ENCODE peak calls at places on chromosomes 2 and 18, in six cellular contexts. X is HTR-8/SVneo; M is T-helper 2 cell; C is HFFc6; T is heart right ventricle; J is activated CD8-positive, alpha-beta memory T cell treated with anti-CD3 and anti-CD28 coated beads, Interleukin-2, amount 10 ng/mL, durations not matched to agents 7 days and 5 days. D is an unnamed sample.

GRCh38 chr2:126482582-126483464 is 173.1 kb upstream of the GYPC start:
- DNase-seq in C (no peak), M (no peak), T (no peak), X (peak), J (no peak), D (no peak)

GRCh38 chr2:222477962-222478608 is 53.7 kb downstream of the SGPP2 start:
- DNase-seq in T (no peak), J (no peak), M (no peak), C (no peak), X (no peak), D (no peak)

GRCh38 chr2:162022290-162022945 is 51.6 kb downstream of the DPP4 start:
- DNase-seq in J (no peak), T (no peak), M (no peak), X (no peak), C (peak), D (no peak)

GRCh38 chr2:239164281-239164871 is 236.4 kb downstream of the HDAC4 start:
- DNase-seq in J (peak), M (no peak), X (no peak), C (no peak), T (no peak), D (peak)

GRCh38 chr18:35347991-35348390 is 3.8 kb upstream of the ZNF24 start:
- DNase-seq in C (no peak), T (no peak), J (no peak), M (no peak), X (no peak), D (no peak)

GRCh38 chr18:8661754-8662573 is 43.4 kb upstream of the MTCL1 start:
- DNase-seq in J (no peak), T (no peak), M (no peak), X (no peak), C (no peak), D (no peak)

GRCh38 chr18:26777316-26778053 is 88.0 kb downstream of the AQP4 start:
- DNase-seq in X (no peak), M (no peak), J (no peak), C (no peak), T (no peak), D (no peak)

GRCh38 chr2:179265082-179265575 is 497 bp upstream of the SESTD1 start:
- DNase-seq in M (no peak), X (no peak), J (no peak), C (peak), T (no peak), D (no peak)

GRCh38 chr2:200749631-200750322 is 61.9 kb upstream of the BZW1 start:
- DNase-seq in C (no peak), X (no peak), J (no peak), M (no peak), T (no peak), D (no peak)

GRCh38 chr2:140659293-140659692 is 1471.5 kb downstream of the LRP1B start:
- DNase-seq in T (no peak), M (no peak), C (no peak), J (no peak), X (no peak), D (no peak)

GRCh38 chr18:57772387-57772799 is 30.7 kb downstream of the ATP8B1 start:
- DNase-seq in X (no peak), C (no peak), M (no peak), T (no peak), J (no peak), D (no peak)

GRCh38 chr2:97673915-97674283 is 4.4 kb downstream of the C2orf92 start:
- DNase-seq in C (no peak), J (no peak), M (no peak), T (no peak), X (no peak), D (no peak)

GRCh38 chr2:3490191-3491158 is 28.9 kb downstream of the ADI1 start:
- DNase-seq in C (no peak), T (no peak), X (no peak), J (no peak), M (no peak), D (no peak)

GRCh38 chr2:5409925-5410360 is 282.2 kb upstream of the SOX11 start:
- DNase-seq in X (no peak), C (no peak), J (no peak), M (no peak), T (no peak), D (no peak)

GRCh38 chr18:58570360-58571064 is 58.4 kb downstream of the ALPK2 start:
- DNase-seq in T (no peak), M (no peak), C (no peak), J (no peak), X (no peak), D (no peak)

GRCh38 chr18:39681061-39681460 is 2115.5 kb upstream of the CELF4 start:
- DNase-seq in X (no peak), M (no peak), C (no peak), J (no peak), T (no peak), D (no peak)

GRCh38 chr2:136395590-136395989 is 277.6 kb upstream of the CXCR4 start:
- DNase-seq in J (no peak), M (no peak), T (no peak), C (no peak), X (no peak), D (no peak)

GRCh38 chr2:194126418-194126817 is 1530.6 kb upstream of the SLC39A10 start:
- DNase-seq in X (no peak), T (no peak), M (no peak), C (no peak), J (no peak), D (no peak)

GRCh38 chr2:212644195-212644837 is 105.7 kb upstream of the ERBB4 start:
- DNase-seq in J (no peak), T (no peak), M (no peak), X (no peak), C (no peak), D (no peak)

GRCh38 chr2:45651415-45652089 is at the start of gene PRKCE:
- DNase-seq in J (peak), T (peak), X (peak), M (peak), C (no peak), D (peak)

GRCh38 chr2:28997237-28997846 is 16.2 kb downstream of the TOGARAM2 start:
- DNase-seq in T (no peak), X (no peak), M (no peak), C (peak), J (no peak), D (no peak)

GRCh38 chr2:124804014-124804940 is 779.2 kb downstream of the CNTNAP5 start:
- DNase-seq in T (no peak), C (peak), J (no peak), X (no peak), M (no peak), D (no peak)

GRCh38 chr18:74152906-74153305 is 4.6 kb downstream of the TIMM21 start:
- DNase-seq in M (no peak), T (no peak), C (no peak), J (no peak), X (no peak), D (no peak)

GRCh38 chr2:189171956-189172609 is 7.5 kb downstream of the COL5A2 start:
- DNase-seq in J (no peak), T (no peak), C (no peak), X (no peak), M (no peak), D (no peak)

GRCh38 chr18:24677011-24677410 is 216.6 kb downstream of the HRH4 start:
- DNase-seq in C (peak), T (no peak), M (no peak), X (no peak), J (no peak), D (no peak)